ENCODE peak calls at places on chromosomes 12 and 14, in ten cellular contexts. I is stimulated activated naive B cell treated with anti-CD40 and anti-IgM and Interleukin-4, amounts not matched to agents 10 μg/mL and 1 μg/mL and 100 μg/mL, for 72 hours; T is amygdala; P is dermis blood vessel endothelial cell; N is DMS153; S is T-helper 2 cell; C is GM04504; W is RWPE1; K is GDM1; Z is CD4-positive, alpha-beta T cell. D is an unnamed sample.

GRCh38 chr12:26121841-26122680 is 2.8 kb downstream of the BHLHE41 start:
- DNase-seq in I (no peak), T (no peak), P (peak), N (no peak), S (peak), C (no peak), W (no peak), K (peak), Z (no peak), D (no peak)

GRCh38 chr14:23183479-23183878 is at the start of gene SLC7A8:
- DNase-seq in I (no peak), T (no peak), P (peak), N (peak), S (peak), C (no peak), W (no peak), K (no peak), Z (no peak), D (no peak)

GRCh38 chr12:88299567-88300101 is 157.5 kb downstream of the TMTC3 start:
- DNase-seq in I (peak), T (no peak), P (peak), N (no peak), S (peak), C (peak), W (peak), K (no peak), Z (no peak), D (no peak)

GRCh38 chr12:52036587-52037171 is 14.6 kb upstream of the NR4A1 start:
- DNase-seq in I (peak), T (peak), P (peak), N (peak), S (peak), C (peak), W (peak), K (no peak), Z (peak), D (peak)

GRCh38 chr12:75889214-75889613 is 142.4 kb downstream of the PHLDA1 start:
- DNase-seq in I (no peak), T (no peak), P (no peak), N (no peak), S (no peak), C (no peak), W (no peak), K (no peak), Z (no peak), D (no peak)

GRCh38 chr12:95766356-95767019 is 24.1 kb downstream of the NTN4 start:
- DNase-seq in I (no peak), T (no peak), P (no peak), N (no peak), S (no peak), C (no peak), W (no peak), K (no peak), Z (no peak), D (no peak)

GRCh38 chr12:81888341-81888740 is 129.2 kb upstream of the PPFIA2 start:
- DNase-seq in I (no peak), T (no peak), P (no peak), N (no peak), S (no peak), C (peak), W (no peak), K (no peak), Z (no peak), D (no peak)

GRCh38 chr12:12551115-12551514 is 11.5 kb downstream of the DUSP16 start:
- DNase-seq in I (no peak), T (no peak), P (no peak), N (no peak), S (no peak), C (no peak), W (no peak), K (no peak), Z (no peak), D (no peak)

GRCh38 chr12:80068173-80068572 is 31.2 kb upstream of the OTOGL start:
- DNase-seq in I (no peak), T (no peak), P (no peak), N (no peak), S (no peak), C (no peak), W (no peak), K (peak), Z (no peak), D (no peak)

GRCh38 chr12:124006582-124007170 is 33.7 kb downstream of the ZNF664 start:
- DNase-seq in I (no peak), T (no peak), P (no peak), N (no peak), S (peak), C (no peak), W (no peak), K (no peak), Z (no peak), D (no peak)

GRCh38 chr14:78135450-78135891 is 34.7 kb upstream of the NRXN3 start:
- DNase-seq in I (no peak), T (no peak), P (no peak), N (no peak), S (no peak), C (no peak), W (peak), K (peak), Z (no peak), D (no peak)

GRCh38 chr12:54991161-54991991 is 6.8 kb upstream of the TESPA1 start:
- DNase-seq in I (peak), T (no peak), P (no peak), N (no peak), S (peak), C (no peak), W (no peak), K (no peak), Z (peak), D (no peak)

GRCh38 chr14:33842299-33842698 is 108.6 kb downstream of the EGLN3 start:
- DNase-seq in I (no peak), T (no peak), P (no peak), N (peak), S (no peak), C (no peak), W (peak), K (no peak), Z (no peak), D (no peak)

GRCh38 chr14:101101456-101102056 is 198.0 kb upstream of the RTL1 start:
- DNase-seq in I (no peak), T (no peak), P (no peak), N (no peak), S (no peak), C (no peak), W (peak), K (no peak), Z (no peak), D (peak)

GRCh38 chr12:26143291-26143690 is 18.5 kb upstream of the BHLHE41 start:
- DNase-seq in I (no peak), T (no peak), P (no peak), N (no peak), S (no peak), C (no peak), W (no peak), K (no peak), Z (no peak), D (no peak)

GRCh38 chr12:10069099-10069498 is 29.7 kb downstream of the CLEC1A start:
- DNase-seq in I (no peak), T (no peak), P (peak), N (no peak), S (no peak), C (peak), W (no peak), K (peak), Z (no peak), D (no peak)

GRCh38 chr14:55951366-55952206 is 166.6 kb upstream of the PELI2 start:
- DNase-seq in I (no peak), T (no peak), P (no peak), N (no peak), S (no peak), C (no peak), W (no peak), K (no peak), Z (no peak), D (no peak)

GRCh38 chr12:71415336-71416231 is 24.0 kb upstream of the LGR5 start:
- DNase-seq in I (peak), T (no peak), P (peak), N (peak), S (peak), C (peak), W (peak), K (no peak), Z (no peak), D (peak)

D was measured in NCI-H2107.